ENCODE peak calls at places on chromosome 3, in nine cellular contexts. One of them, this sample, is unnamed.

GRCh38 chr3:5324780-5325179 is 137.3 kb downstream of the EDEM1 start:
- DNase-seq in aorta: no peak
- DNase-seq in T-cell: no peak
- DNase-seq in T1000: no peak
- DNase-seq in fibroblast of pulmonary artery: no peak
- DNase-seq in activated T-helper 1 cell treated with Interleukin-2 at 50 U/mL for 16 hours: no peak
- DNase-seq in NCI-H2171 treated with DMSO at 0.1 percent for 48 hours: no peak
- DNase-seq in stimulated activated CD4-positive, alpha-beta T cell treated with anti-CD3 and anti-CD28 coated beads, Interleukin-12 subunit alpha, Interleukin-12 subunit beta, amount 100 ng/mL, for 24 hours: no peak
- DNase-seq in EH: no peak
- DNase-seq in this sample: no peak

GRCh38 chr3:128070898-128071591 is 18.8 kb downstream of the SEC61A1 start:
- DNase-seq in EH: no peak
- DNase-seq in NCI-H2171 treated with DMSO at 0.1 percent for 48 hours: no peak
- DNase-seq in activated T-helper 1 cell treated with Interleukin-2 at 50 U/mL for 16 hours: no peak
- DNase-seq in T1000: no peak
- DNase-seq in fibroblast of pulmonary artery: no peak
- DNase-seq in aorta: no peak
- DNase-seq in stimulated activated CD4-positive, alpha-beta T cell treated with anti-CD3 and anti-CD28 coated beads, Interleukin-12 subunit alpha, Interleukin-12 subunit beta, amount 100 ng/mL, for 24 hours: no peak
- DNase-seq in T-cell: no peak
- DNase-seq in this sample: no peak

GRCh38 chr3:10548997-10549396 is 43.6 kb upstream of the ATP2B2 start:
- DNase-seq in T-cell: no peak
- DNase-seq in NCI-H2171 treated with DMSO at 0.1 percent for 48 hours: peak
- DNase-seq in T1000: no peak
- DNase-seq in activated T-helper 1 cell treated with Interleukin-2 at 50 U/mL for 16 hours: no peak
- DNase-seq in EH: no peak
- DNase-seq in stimulated activated CD4-positive, alpha-beta T cell treated with anti-CD3 and anti-CD28 coated beads, Interleukin-12 subunit alpha, Interleukin-12 subunit beta, amount 100 ng/mL, for 24 hours: no peak
- DNase-seq in fibroblast of pulmonary artery: no peak
- DNase-seq in aorta: no peak
- DNase-seq in this sample: peak

GRCh38 chr3:177284383-177284881 is 87.2 kb upstream of the TBL1XR1 start:
- DNase-seq in T-cell: no peak
- DNase-seq in aorta: peak
- DNase-seq in activated T-helper 1 cell treated with Interleukin-2 at 50 U/mL for 16 hours: no peak
- DNase-seq in NCI-H2171 treated with DMSO at 0.1 percent for 48 hours: peak
- DNase-seq in fibroblast of pulmonary artery: peak
- DNase-seq in EH: peak
- DNase-seq in stimulated activated CD4-positive, alpha-beta T cell treated with anti-CD3 and anti-CD28 coated beads, Interleukin-12 subunit alpha, Interleukin-12 subunit beta, amount 100 ng/mL, for 24 hours: peak
- DNase-seq in T1000: no peak
- DNase-seq in this sample: peak

GRCh38 chr3:45475145-45475544 is 86.8 kb downstream of the LARS2 start:
- DNase-seq in T-cell: no peak
- DNase-seq in stimulated activated CD4-positive, alpha-beta T cell treated with anti-CD3 and anti-CD28 coated beads, Interleukin-12 subunit alpha, Interleukin-12 subunit beta, amount 100 ng/mL, for 24 hours: no peak
- DNase-seq in activated T-helper 1 cell treated with Interleukin-2 at 50 U/mL for 16 hours: no peak
- DNase-seq in T1000: no peak
- DNase-seq in aorta: no peak
- DNase-seq in EH: no peak
- DNase-seq in NCI-H2171 treated with DMSO at 0.1 percent for 48 hours: no peak
- DNase-seq in fibroblast of pulmonary artery: no peak
- DNase-seq in this sample: no peak

GRCh38 chr3:197028711-197029510 is 706 bp downstream of the MELTF start:
- DNase-seq in aorta: peak
- DNase-seq in fibroblast of pulmonary artery: no peak
- DNase-seq in T-cell: no peak
- DNase-seq in T1000: no peak
- DNase-seq in stimulated activated CD4-positive, alpha-beta T cell treated with anti-CD3 and anti-CD28 coated beads, Interleukin-12 subunit alpha, Interleukin-12 subunit beta, amount 100 ng/mL, for 24 hours: no peak
- DNase-seq in NCI-H2171 treated with DMSO at 0.1 percent for 48 hours: no peak
- DNase-seq in activated T-helper 1 cell treated with Interleukin-2 at 50 U/mL for 16 hours: no peak
- DNase-seq in EH: no peak
- DNase-seq in this sample: peak

GRCh38 chr3:42752441-42752840 is 20.6 kb downstream of the CCDC13 start:
- DNase-seq in EH: no peak
- DNase-seq in NCI-H2171 treated with DMSO at 0.1 percent for 48 hours: no peak
- DNase-seq in stimulated activated CD4-positive, alpha-beta T cell treated with anti-CD3 and anti-CD28 coated beads, Interleukin-12 subunit alpha, Interleukin-12 subunit beta, amount 100 ng/mL, for 24 hours: no peak
- DNase-seq in T-cell: no peak
- DNase-seq in T1000: no peak
- DNase-seq in aorta: no peak
- DNase-seq in fibroblast of pulmonary artery: no peak
- DNase-seq in activated T-helper 1 cell treated with Interleukin-2 at 50 U/mL for 16 hours: no peak
- DNase-seq in this sample: no peak

GRCh38 chr3:137304313-137305056 is 346.7 kb downstream of the IL20RB start:
- DNase-seq in aorta: no peak
- DNase-seq in activated T-helper 1 cell treated with Interleukin-2 at 50 U/mL for 16 hours: no peak
- DNase-seq in stimulated activated CD4-positive, alpha-beta T cell treated with anti-CD3 and anti-CD28 coated beads, Interleukin-12 subunit alpha, Interleukin-12 subunit beta, amount 100 ng/mL, for 24 hours: no peak
- DNase-seq in T1000: no peak
- DNase-seq in NCI-H2171 treated with DMSO at 0.1 percent for 48 hours: peak
- DNase-seq in T-cell: no peak
- DNase-seq in EH: no peak
- DNase-seq in fibroblast of pulmonary artery: no peak
- DNase-seq in this sample: no peak

GRCh38 chr3:188624384-188624783 is 470.4 kb downstream of the LPP start:
- DNase-seq in activated T-helper 1 cell treated with Interleukin-2 at 50 U/mL for 16 hours: no peak
- DNase-seq in fibroblast of pulmonary artery: peak
- DNase-seq in T1000: no peak
- DNase-seq in T-cell: no peak
- DNase-seq in EH: peak
- DNase-seq in aorta: no peak
- DNase-seq in NCI-H2171 treated with DMSO at 0.1 percent for 48 hours: no peak
- DNase-seq in stimulated activated CD4-positive, alpha-beta T cell treated with anti-CD3 and anti-CD28 coated beads, Interleukin-12 subunit alpha, Interleukin-12 subunit beta, amount 100 ng/mL, for 24 hours: no peak
- DNase-seq in this sample: no peak

GRCh38 chr3:155647196-155647595 is 97.7 kb downstream of the PLCH1 start:
- DNase-seq in T1000: no peak
- DNase-seq in aorta: no peak
- DNase-seq in T-cell: no peak
- DNase-seq in activated T-helper 1 cell treated with Interleukin-2 at 50 U/mL for 16 hours: no peak
- DNase-seq in stimulated activated CD4-positive, alpha-beta T cell treated with anti-CD3 and anti-CD28 coated beads, Interleukin-12 subunit alpha, Interleukin-12 subunit beta, amount 100 ng/mL, for 24 hours: no peak
- DNase-seq in NCI-H2171 treated with DMSO at 0.1 percent for 48 hours: no peak
- DNase-seq in EH: no peak
- DNase-seq in fibroblast of pulmonary artery: no peak
- DNase-seq in this sample: no peak

GRCh38 chr3:193816656-193817311 is 223.8 kb downstream of the OPA1 start:
- DNase-seq in T-cell: no peak
- DNase-seq in activated T-helper 1 cell treated with Interleukin-2 at 50 U/mL for 16 hours: no peak
- DNase-seq in T1000: no peak
- DNase-seq in fibroblast of pulmonary artery: peak
- DNase-seq in NCI-H2171 treated with DMSO at 0.1 percent for 48 hours: no peak
- DNase-seq in EH: peak
- DNase-seq in aorta: peak
- DNase-seq in stimulated activated CD4-positive, alpha-beta T cell treated with anti-CD3 and anti-CD28 coated beads, Interleukin-12 subunit alpha, Interleukin-12 subunit beta, amount 100 ng/mL, for 24 hours: no peak
- DNase-seq in this sample: no peak

GRCh38 chr3:105807701-105808100 is 61.1 kb downstream of the CBLB start:
- DNase-seq in aorta: no peak
- DNase-seq in fibroblast of pulmonary artery: no peak
- DNase-seq in T-cell: no peak
- DNase-seq in activated T-helper 1 cell treated with Interleukin-2 at 50 U/mL for 16 hours: no peak
- DNase-seq in stimulated activated CD4-positive, alpha-beta T cell treated with anti-CD3 and anti-CD28 coated beads, Interleukin-12 subunit alpha, Interleukin-12 subunit beta, amount 100 ng/mL, for 24 hours: no peak
- DNase-seq in EH: no peak
- DNase-seq in NCI-H2171 treated with DMSO at 0.1 percent for 48 hours: no peak
- DNase-seq in T1000: no peak
- DNase-seq in this sample: no peak

GRCh38 chr3:190575441-190576190 is 61.7 kb downstream of the IL1RAP start:
- DNase-seq in T-cell: no peak
- DNase-seq in T1000: no peak
- DNase-seq in aorta: no peak
- DNase-seq in EH: no peak
- DNase-seq in fibroblast of pulmonary artery: no peak
- DNase-seq in NCI-H2171 treated with DMSO at 0.1 percent for 48 hours: no peak
- DNase-seq in stimulated activated CD4-positive, alpha-beta T cell treated with anti-CD3 and anti-CD28 coated beads, Interleukin-12 subunit alpha, Interleukin-12 subunit beta, amount 100 ng/mL, for 24 hours: no peak
- DNase-seq in activated T-helper 1 cell treated with Interleukin-2 at 50 U/mL for 16 hours: no peak
- DNase-seq in this sample: no peak

This sample was measured in activated CD4-positive, alpha-beta memory T cell treated with anti-CD3 and anti-CD28 coated beads for 36 hours.